ENCODE peak calls at places on chromosome 2, in six cellular contexts. E is fibroblast of mammary gland, U is OCI-LY7, V is H7, F is adipocyte, R is tibial nerve. L is an unnamed sample.

GRCh38 chr2:120669121-120669952 is 66.3 kb upstream of the GLI2 start:
- DNase-seq in U (peak), E (peak), V (peak), R (no peak), F (peak), L (no peak)

GRCh38 chr2:172095905-172096660 is 6.6 kb downstream of the DLX2 start:
- DNase-seq in E (no peak), F (peak), R (no peak), U (peak), V (peak), L (no peak)

GRCh38 chr2:114550895-114551793 is 108.7 kb downstream of the DPP10 start:
- DNase-seq in U (peak), E (peak), R (peak), F (peak), V (peak), L (peak)

GRCh38 chr2:75488157-75488556 is 72.6 kb downstream of the EVA1A start:
- DNase-seq in F (no peak), V (no peak), E (no peak), R (no peak), U (no peak), L (no peak)

GRCh38 chr2:223744580-223744979 is 92.8 kb downstream of the AP1S3 start:
- DNase-seq in F (peak), R (no peak), V (no peak), E (no peak), U (no peak), L (peak)

GRCh38 chr2:71682341-71682740 is 229.0 kb downstream of the DYSF start:
- DNase-seq in F (no peak), U (no peak), R (no peak), E (no peak), V (no peak), L (no peak)

GRCh38 chr2:144324446-144325045 is 195.4 kb downstream of the ZEB2 start:
- DNase-seq in V (no peak), F (no peak), U (no peak), R (no peak), E (no peak), L (no peak)

GRCh38 chr2:217011576-217011975 is 151.7 kb upstream of the TNP1 start:
- DNase-seq in V (no peak), U (no peak), F (no peak), R (no peak), E (no peak), L (no peak)

GRCh38 chr2:130728007-130728454 is 839 bp upstream of the GPR148 start:
- DNase-seq in R (no peak), F (no peak), V (peak), E (no peak), U (peak), L (no peak)

DNA sequence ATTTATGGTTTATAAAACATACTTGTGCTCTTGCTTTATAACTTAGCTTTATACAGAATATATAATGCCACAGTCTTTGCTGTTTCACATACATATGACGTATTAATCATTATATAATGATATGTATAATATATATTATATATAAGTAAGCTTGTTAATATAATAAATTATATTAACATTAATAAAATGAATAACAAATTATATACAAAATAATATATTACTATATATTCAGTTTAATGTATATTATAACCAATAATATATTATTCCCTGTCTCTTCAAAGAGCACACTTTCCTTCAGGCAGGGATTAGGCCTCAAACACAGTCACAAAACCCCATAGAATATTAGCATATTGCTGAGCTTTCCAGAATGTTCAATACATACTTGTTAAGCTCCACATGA is 427.6 kb downstream of the NCKAP5 start:
- DNase-seq in E (no peak), U (no peak), V (no peak), F (no peak), R (no peak), L (no peak)
- H3K4me3 ChIP-seq in E (no peak), U (no peak), V (no peak), F (no peak), R (no peak), L (no peak)

DNA sequence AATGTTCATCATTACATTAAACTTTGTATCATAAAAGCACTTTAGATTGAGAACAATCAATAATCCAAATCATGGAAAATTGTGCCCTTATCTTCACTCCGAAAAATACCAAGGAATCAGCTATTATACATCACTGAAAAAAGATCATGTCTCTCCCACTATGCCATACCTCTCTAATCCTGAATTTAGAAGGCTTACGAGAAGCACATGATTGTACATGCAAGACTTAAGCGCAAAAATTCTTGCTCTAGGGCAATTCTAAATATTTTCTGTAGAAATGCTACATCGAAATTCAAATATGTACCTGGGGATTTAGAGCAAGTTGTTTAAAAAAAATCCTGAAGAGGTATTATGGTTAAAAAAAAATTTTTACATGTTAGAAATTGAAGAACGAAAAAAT is 1.3 kb downstream of the CYTIP start:
- DNase-seq in V (no peak), E (no peak), R (no peak), F (no peak), U (peak), L (no peak)
- H3K4me3 ChIP-seq in V (no peak), E (no peak), R (peak), F (no peak), U (peak), L (no peak)

GRCh38 chr2:240519396-240520142 is 38.2 kb downstream of the ANKMY1 start:
- DNase-seq in E (peak), V (peak), F (peak), R (no peak), U (no peak), L (peak)
- H3K4me3 ChIP-seq in E (peak), V (peak), F (peak), R (no peak), U (no peak), L (peak)

GRCh38 chr2:27308359-27308875 is at the start of gene UCN:
- DNase-seq in V (peak), R (no peak), U (no peak), E (peak), F (peak), L (peak)

GRCh38 chr2:27307545-27308358 is 493 bp downstream of the UCN start:
- DNase-seq in R (no peak), F (no peak), E (no peak), U (no peak), V (peak), L (no peak)

GRCh38 chr2:27306136-27306535 is 2.1 kb downstream of the UCN start:
- DNase-seq in R (no peak), V (peak), F (no peak), E (no peak), U (no peak), L (no peak)

GRCh38 chr2:27305516-27305915 is 2.7 kb downstream of the UCN start:
- DNase-seq in R (no peak), E (no peak), U (no peak), V (no peak), F (no peak), L (no peak)

GRCh38 chr2:27306657-27307544 is 1.3 kb downstream of the UCN start:
- DNase-seq in V (peak), F (peak), E (no peak), U (no peak), R (no peak), L (no peak)
- H3K4me3 ChIP-seq in V (peak), F (no peak), E (no peak), U (no peak), R (no peak), L (no peak)

GRCh38 chr2:152166633-152167032 is 8.9 kb downstream of the STAM2 start:
- DNase-seq in E (peak), R (no peak), U (no peak), F (peak), V (no peak), L (peak)
- H3K4me3 ChIP-seq in E (no peak), R (no peak), U (no peak), F (peak), V (no peak), L (no peak)

GRCh38 chr2:96207073-96207777 is 1.4 kb downstream of the STARD7 start:
- DNase-seq in R (no peak), E (peak), U (peak), F (peak), V (no peak), L (peak)

GRCh38 chr2:96207778-96208143 is 866 bp downstream of the STARD7 start:
- DNase-seq in U (peak), E (no peak), F (peak), R (no peak), V (no peak), L (no peak)

GRCh38 chr2:96208144-96209010 is at the start of gene STARD7:
- DNase-seq in R (peak), F (peak), U (peak), E (peak), V (peak), L (peak)

GRCh38 chr2:96209011-96209728 is 543 bp upstream of the STARD7 start:
- DNase-seq in F (peak), U (no peak), E (no peak), R (no peak), V (no peak), L (no peak)

DNA sequence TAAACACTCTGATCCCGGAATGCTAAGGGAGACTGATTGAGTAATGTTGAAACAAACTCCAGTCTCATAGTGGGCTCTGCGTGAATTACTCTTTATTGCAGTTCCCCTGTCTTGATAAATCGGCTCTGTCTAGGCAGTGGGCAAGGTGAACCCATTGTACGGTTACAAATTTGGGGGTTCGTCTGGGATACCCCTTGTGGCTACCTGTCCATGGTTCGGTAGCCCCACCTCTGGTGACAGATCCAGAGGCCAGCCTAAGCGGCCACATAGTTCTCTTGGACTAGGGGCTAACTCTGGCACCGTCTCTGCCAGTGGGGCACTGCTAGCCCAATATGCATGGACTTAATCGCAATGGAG is 1.1 kb upstream of the STARD7 start:
- DNase-seq in E (no peak), F (no peak), V (no peak), U (no peak), R (no peak), L (no peak)
- H3K4me3 ChIP-seq in E (peak), F (peak), V (peak), U (peak), R (no peak), L (peak)

GRCh38 chr2:42030196-42030759 is 17.5 kb upstream of the PKDCC start:
- DNase-seq in E (no peak), V (peak), U (no peak), R (no peak), F (no peak), L (no peak)
- H3K4me3 ChIP-seq in E (no peak), V (no peak), U (no peak), R (no peak), F (no peak), L (no peak)

GRCh38 chr2:189437931-189438330 is 3.3 kb upstream of the WDR75 start:
- DNase-seq in R (no peak), E (no peak), V (no peak), F (no peak), U (no peak), L (no peak)

GRCh38 chr2:189440644-189440946 is 679 bp upstream of the WDR75 start:
- DNase-seq in F (no peak), E (no peak), V (peak), R (no peak), U (no peak), L (no peak)

GRCh38 chr2:189441709-189442074 is 418 bp downstream of the WDR75 start:
- DNase-seq in V (no peak), R (no peak), E (no peak), U (no peak), F (no peak), L (no peak)

GRCh38 chr2:189440947-189441708 is at the start of gene WDR75:
- DNase-seq in R (peak), E (peak), V (peak), U (peak), F (peak), L (peak)

GRCh38 chr2:189439342-189439741 is 1.9 kb upstream of the WDR75 start:
- DNase-seq in R (no peak), F (peak), V (no peak), E (no peak), U (no peak), L (no peak)
- H3K4me3 ChIP-seq in R (no peak), F (no peak), V (no peak), E (no peak), U (no peak), L (no peak)

GRCh38 chr2:128490321-128490720 is 171.7 kb upstream of the HS6ST1 start:
- DNase-seq in V (no peak), F (no peak), E (no peak), R (no peak), U (no peak), L (no peak)
- H3K4me3 ChIP-seq in V (no peak), F (no peak), E (no peak), R (no peak), U (no peak), L (no peak)

L was measured in fibroblast of villous mesenchyme.